ENCODE peak calls at places on chromosome 21, in seven cellular contexts. P is A549, D is tibial nerve, Z is DND-41, N is ovary, F is adrenal gland, O is heart right ventricle. Q is an unnamed sample. For H3K4me1, the result is how much of the 10 kb centered on the place peaks cover.

GRCh38 chr21:26007911-26008579 is 162.5 kb downstream of the APP start:
- DNase-seq in D (no peak), Z (no peak), F (no peak), N (no peak), O (no peak), P (no peak), Q (no peak)

GRCh38 chr21:36980280-36981048 is 14.0 kb upstream of the HLCS start:
- DNase-seq in D (no peak), F (peak), Z (no peak), O (no peak), P (no peak), N (peak), Q (no peak)

GRCh38 chr21:35593000-35593502 is 467.3 kb downstream of the SETD4 start:
- DNase-seq in Z (no peak), D (no peak), F (no peak), N (no peak), O (no peak), P (no peak), Q (no peak)

GRCh38 chr21:20315044-20315443 is 683.2 kb upstream of the NCAM2 start:
- DNase-seq in P (no peak), O (no peak), N (no peak), D (no peak), F (no peak), Z (no peak), Q (no peak)

GRCh38 chr21:37915516-37915915 is 741 bp downstream of the KCNJ6 start:
- DNase-seq in P (no peak), D (no peak), O (no peak), Z (no peak), N (no peak), F (no peak), Q (no peak)

GRCh38 chr21:14457762-14458161 is 74.8 kb upstream of the HSPA13 start:
- DNase-seq in O (no peak), P (no peak), Z (no peak), F (no peak), D (no peak), N (no peak), Q (no peak)

GRCh38 chr21:37074195-37074510 is 1.1 kb downstream of the TTC3 start:
- DNase-seq in D (no peak), Z (no peak), P (no peak), O (no peak), N (no peak), F (no peak), Q (peak)

GRCh38 chr21:19609611-19610010 is 1206.0 kb upstream of the TMPRSS15 start:
- DNase-seq in D (no peak), N (no peak), F (no peak), O (no peak), Z (no peak), P (no peak), Q (no peak)

GRCh38 chr21:37767984-37768383 is 148.3 kb downstream of the KCNJ6 start:
- DNase-seq in Z (no peak), O (no peak), F (no peak), D (no peak), P (no peak), N (no peak), Q (no peak)

GRCh38 chr21:37484535-37485474 is 118.2 kb downstream of the DYRK1A start:
- DNase-seq in F (no peak), N (no peak), D (no peak), Z (no peak), P (no peak), O (no peak), Q (no peak)

GRCh38 chr21:36873511-36873910 is 93.0 kb downstream of the HLCS start:
- DNase-seq in Z (no peak), N (no peak), P (no peak), O (no peak), F (no peak), D (no peak), Q (no peak)

GRCh38 chr21:9008636-9009035 is 1512.7 kb upstream of the TPTE start:
- DNase-seq in D (no peak), N (no peak), O (no peak), Z (no peak), F (no peak), P (no peak), Q (no peak)

GRCh38 chr21:18759267-18759666 is 355.7 kb upstream of the TMPRSS15 start:
- DNase-seq in O (no peak), D (no peak), N (no peak), Z (no peak), P (no peak), F (no peak), Q (no peak)

GRCh38 chr21:43814215-43815106 is 25.1 kb downstream of the RRP1 start:
- DNase-seq in N (no peak), D (no peak), O (no peak), P (no peak), Z (no peak), F (no peak), Q (no peak)

GRCh38 chr21:19712441-19712840 is 1285.8 kb upstream of the NCAM2 start:
- DNase-seq in F (peak), Z (no peak), P (no peak), O (no peak), N (no peak), D (no peak), Q (no peak)

GRCh38 chr21:16124397-16125130 is 394.8 kb downstream of the USP25 start:
- DNase-seq in N (no peak), O (no peak), Z (no peak), P (no peak), D (no peak), F (peak), Q (no peak)

GRCh38 chr21:35206141-35207125 is 157.3 kb upstream of the RUNX1 start:
- DNase-seq in Z (no peak), D (no peak), N (peak), P (no peak), F (no peak), O (no peak), Q (no peak)

GRCh38 chr21:31352841-31353240 is 8.8 kb upstream of the TIAM1 start:
- DNase-seq in Z (no peak), N (no peak), O (no peak), F (no peak), P (no peak), D (no peak), Q (no peak)

GRCh38 chr21:17371470-17371869 is 141.4 kb upstream of the CXADR start:
- DNase-seq in O (no peak), F (no peak), Z (no peak), D (no peak), P (no peak), N (no peak), Q (no peak)

GRCh38 chr21:21236981-21237380 is 238.8 kb downstream of the NCAM2 start:
- DNase-seq in P (no peak), F (no peak), O (no peak), D (no peak), N (no peak), Z (no peak), Q (no peak)

GRCh38 chr21:28308516-28308915 is 684.2 kb downstream of the LTN1 start:
- DNase-seq in N (no peak), O (no peak), Z (no peak), P (no peak), D (no peak), F (no peak), Q (no peak)

GRCh38 chr21:24014381-24014780 is 1592.9 kb downstream of the MRPL39 start:
- DNase-seq in F (no peak), Z (no peak), N (no peak), O (no peak), D (no peak), P (no peak), Q (no peak)

GRCh38 chr21:16291296-16291695 is 561.5 kb downstream of the USP25 start:
- DNase-seq in N (no peak), F (no peak), Z (no peak), D (no peak), O (no peak), P (no peak), Q (no peak)

GRCh38 chr21:26388731-26389231 is 184.3 kb downstream of the CYYR1 start:
- DNase-seq in N (no peak), F (no peak), Z (no peak), P (peak), O (no peak), D (no peak), Q (peak)

GRCh38 chr21:26557106-26557505 is 16.0 kb downstream of the CYYR1 start:
- DNase-seq in Z (no peak), N (no peak), O (no peak), P (no peak), D (no peak), F (no peak), Q (no peak)

GRCh38 chr21:26844258-26845065 is 747 bp downstream of the ADAMTS1 start:
- DNase-seq in Z (no peak), D (peak), P (no peak), O (peak), N (peak), F (no peak), Q (peak)

GRCh38 chr21:27838585-27838984 is 871.7 kb upstream of the ADAMTS5 start:
- DNase-seq in P (no peak), O (no peak), D (no peak), N (no peak), F (no peak), Z (no peak), Q (no peak)

GRCh38 chr21:21612446-21612845 is 614.2 kb downstream of the NCAM2 start:
- DNase-seq in N (no peak), D (no peak), P (no peak), O (no peak), F (no peak), Z (no peak), Q (no peak)

GRCh38 chr21:34128124-34128523 is 54.7 kb downstream of the MRPS6 start:
- DNase-seq in P (no peak), O (no peak), F (peak), N (no peak), D (no peak), Z (no peak), Q (no peak)
- H3K4me1 ChIP-seq in P (under half), O (under half), F (half or more), N (under half), D (under half), Z (under half), Q (under half)

DNA sequence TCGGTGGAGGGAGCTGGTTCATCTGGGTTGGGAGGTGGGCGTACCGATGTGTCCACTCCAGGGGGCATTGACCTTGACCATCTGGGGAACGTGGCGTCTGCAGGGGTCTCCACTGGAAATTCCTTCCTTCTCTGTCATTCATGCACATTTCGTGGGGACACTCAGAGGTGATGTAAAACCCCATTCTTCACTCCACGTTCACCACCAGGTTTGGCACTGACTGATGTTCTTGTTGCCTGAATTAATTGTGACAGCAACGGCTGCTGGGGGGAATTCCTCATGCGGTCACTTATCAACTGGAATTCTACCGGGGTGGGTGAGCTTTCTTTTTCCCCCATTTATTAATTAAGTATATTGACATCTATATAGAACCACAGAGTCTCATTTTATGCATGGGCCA is 18.1 kb upstream of the POFUT2 start:
- DNase-seq in F (no peak), D (no peak), O (no peak), N (peak), Z (no peak), P (no peak), Q (no peak)
- H3K4me1 ChIP-seq in F (under half), D (under half), O (under half), N (under half), Z (under half), P (under half), Q (under half)

GRCh38 chr21:38985423-38986378 is 180.0 kb downstream of the ETS2 start:
- DNase-seq in Z (peak), N (peak), D (peak), O (peak), P (no peak), F (peak), Q (no peak)
- H3K4me1 ChIP-seq in Z (half or more), N (under half), D (under half), O (half or more), P (under half), F (half or more), Q (under half)

DNA sequence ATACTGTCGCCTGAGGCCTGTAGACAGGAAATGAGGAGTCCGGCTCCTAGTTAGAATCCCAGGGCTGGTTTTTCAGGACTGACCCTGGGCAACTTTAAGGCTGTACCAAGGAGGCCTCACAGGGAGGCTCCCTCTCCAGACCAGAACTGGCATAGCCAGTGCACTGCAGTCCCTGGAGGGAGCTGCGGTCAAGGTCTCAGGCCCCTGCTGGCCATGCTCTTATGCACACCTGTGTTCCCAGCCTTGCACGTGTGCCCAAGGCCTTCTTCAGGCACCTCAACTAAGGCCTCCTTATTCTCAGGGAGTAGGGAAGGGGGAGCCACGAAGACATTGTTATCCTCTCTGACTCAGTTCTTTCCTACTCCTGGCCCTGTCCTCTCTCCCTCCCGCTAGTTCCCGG is 22.0 kb upstream of the IFNAR1 start:
- DNase-seq in D (no peak), Z (no peak), P (no peak), F (no peak), N (no peak), O (no peak), Q (no peak)
- H3K4me1 ChIP-seq in D (under half), Z (half or more), P (under half), F (under half), N (under half), O (under half), Q (under half)

GRCh38 chr21:45959779-45960390 is 21.7 kb upstream of the COL6A1 start:
- DNase-seq in N (no peak), D (no peak), Z (no peak), P (no peak), F (no peak), O (no peak), Q (no peak)
- H3K4me1 ChIP-seq in N (under half), D (under half), Z (under half), P (under half), F (under half), O (under half), Q (under half)

GRCh38 chr21:41428847-41429246 is 2.8 kb downstream of the MX1 start:
- DNase-seq in F (no peak), P (no peak), Z (no peak), N (no peak), D (no peak), O (no peak), Q (no peak)
- H3K4me1 ChIP-seq in F (under half), P (under half), Z (under half), N (under half), D (under half), O (under half), Q (under half)

GRCh38 chr21:41289431-41289830 is 27.2 kb upstream of the FAM3B start:
- DNase-seq in D (no peak), O (no peak), Z (no peak), N (no peak), F (no peak), P (no peak), Q (no peak)

GRCh38 chr21:41295721-41296254 is 20.8 kb upstream of the FAM3B start:
- DNase-seq in Z (no peak), F (no peak), P (no peak), N (no peak), D (no peak), O (no peak), Q (no peak)

GRCh38 chr21:41290106-41290799 is 26.3 kb upstream of the FAM3B start:
- DNase-seq in F (no peak), P (no peak), O (no peak), N (no peak), Z (no peak), D (no peak), Q (no peak)

DNA sequence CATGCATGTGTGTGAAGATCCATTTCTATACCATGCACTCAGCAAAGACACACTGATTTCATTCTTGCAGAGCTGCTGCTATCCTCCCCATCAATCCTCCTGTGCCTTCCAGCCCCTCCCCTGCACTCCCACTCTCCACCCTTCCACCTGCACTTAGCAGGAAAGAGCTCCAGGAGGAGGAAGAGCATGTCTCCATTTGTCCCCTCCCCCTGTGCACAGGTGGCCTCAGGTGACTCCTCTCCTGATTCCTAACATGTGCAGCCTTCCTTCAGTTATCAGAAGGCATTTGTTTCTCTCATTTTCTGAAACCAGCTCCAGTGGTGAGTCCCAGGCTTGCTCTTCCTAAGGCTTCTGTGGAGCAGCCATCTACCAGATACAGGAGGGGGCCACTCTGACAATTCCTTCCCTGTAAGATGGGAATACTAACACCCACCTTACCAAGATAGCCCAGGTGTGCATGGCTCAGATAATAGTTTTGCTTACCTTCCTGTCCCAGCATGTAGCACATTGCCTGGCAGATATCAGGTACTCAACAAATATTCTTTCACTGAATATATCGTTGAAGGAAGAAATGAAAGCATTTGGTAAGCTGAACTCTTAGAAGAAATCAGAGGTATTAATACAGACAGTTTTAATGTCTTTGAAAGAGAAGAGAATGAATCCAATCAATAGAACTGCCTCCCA is 21.9 kb upstream of the FAM3B start:
- DNase-seq in N (no peak), O (no peak), P (no peak), D (no peak), F (no peak), Z (no peak), Q (no peak)
- H3K4me1 ChIP-seq in N (under half), O (under half), P (under half), D (under half), F (under half), Z (under half), Q (under half)